ENCODE peak calls at places on chromosomes 12 and 14, in six cellular contexts. O is non-pigmented ciliary epithelial cell; I is left kidney; R is dermis blood vessel endothelial cell; Y is activated T-helper 1 cell treated with anti-CD3 and anti-CD28 coated beads, Interleukin-12 subunit alpha, Interleukin-12 subunit beta, Interleukin-2, Interleukin-4 antibody, amounts not matched to agents 30 ng/mL and 10 ng/mL and 1 ng/mL, durations not matched to agents 14 hours and 24 hours and 36 hours; L is activated T-cell treated with anti-CD3 and anti-CD28 coated beads for 48 hours. D is an unnamed sample.

GRCh38 chr12:80239867-80240266 is 140.5 kb downstream of the OTOGL start:
- DNase-seq in I (no peak), Y (no peak), R (no peak), O (no peak), L (no peak), D (no peak)

GRCh38 chr12:106953352-106954260 is 2.1 kb upstream of the TMEM263 start:
- DNase-seq in O (no peak), Y (no peak), L (no peak), R (no peak), I (peak), D (no peak)

GRCh38 chr12:13124661-13125505 is 21.4 kb upstream of the GSG1 start:
- DNase-seq in Y (no peak), O (no peak), R (peak), I (no peak), L (no peak), D (no peak)

GRCh38 chr14:104865069-104865630 is at the start of gene CEP170B:
- DNase-seq in I (peak), O (no peak), R (peak), L (peak), Y (peak), D (peak)

GRCh38 chr14:57068511-57068910 is 200.2 kb downstream of the EXOC5 start:
- DNase-seq in O (no peak), L (no peak), I (peak), Y (no peak), R (no peak), D (no peak)

GRCh38 chr14:67881225-67881624 is 61.6 kb downstream of the RAD51B start:
- DNase-seq in I (no peak), R (peak), O (no peak), L (no peak), Y (no peak), D (peak)

GRCh38 chr12:41604830-41605229 is 416.7 kb downstream of the PDZRN4 start:
- DNase-seq in Y (no peak), O (peak), L (no peak), I (peak), R (no peak), D (no peak)

GRCh38 chr14:96905825-96906224 is 108.6 kb downstream of the VRK1 start:
- DNase-seq in Y (no peak), R (no peak), I (no peak), L (no peak), O (no peak), D (no peak)

GRCh38 chr14:24274101-24274543 is 2.7 kb upstream of the RABGGTA start:
- DNase-seq in O (no peak), I (no peak), R (no peak), Y (peak), L (peak), D (peak)

GRCh38 chr14:105945891-105946290 is 419.5 kb downstream of the TMEM121 start:
- DNase-seq in L (peak), I (no peak), O (no peak), R (no peak), Y (no peak), D (no peak)

GRCh38 chr12:108446766-108447165 is 68.3 kb upstream of the FICD start:
- DNase-seq in L (no peak), R (no peak), Y (no peak), I (peak), O (no peak), D (no peak)

GRCh38 chr12:65517656-65518210 is 239.2 kb downstream of the MSRB3 start:
- DNase-seq in Y (no peak), R (no peak), I (no peak), L (no peak), O (no peak), D (no peak)

GRCh38 chr12:5371636-5372035 is 60.3 kb upstream of the NTF3 start:
- DNase-seq in R (no peak), I (no peak), O (no peak), Y (no peak), L (no peak), D (no peak)

GRCh38 chr14:66038214-66038977 is 447.8 kb upstream of the CCDC196 start:
- DNase-seq in O (peak), Y (no peak), R (no peak), I (peak), L (no peak), D (no peak)

GRCh38 chr14:24699052-24699451 is 65.1 kb upstream of the GZMB start:
- DNase-seq in Y (no peak), I (no peak), O (no peak), R (no peak), L (no peak), D (no peak)

GRCh38 chr14:99531221-99532096 is 50.2 kb downstream of the CCNK start:
- DNase-seq in Y (no peak), I (peak), R (peak), L (no peak), O (peak), D (no peak)

GRCh38 chr14:96083667-96084320 is 44.6 kb downstream of the C14orf132 start:
- DNase-seq in L (no peak), R (no peak), Y (no peak), I (no peak), O (no peak), D (no peak)

GRCh38 chr12:102702447-102703114 is 214.5 kb downstream of the PAH start:
- DNase-seq in O (peak), L (peak), I (peak), Y (peak), R (peak), D (peak)

GRCh38 chr12:12976366-12976765 is 23.7 kb downstream of the HEBP1 start:
- DNase-seq in O (peak), R (peak), I (no peak), L (no peak), Y (no peak), D (no peak)

GRCh38 chr14:65847065-65847847 is 434.7 kb downstream of the FUT8 start:
- DNase-seq in R (no peak), I (no peak), Y (peak), L (peak), O (no peak), D (peak)

GRCh38 chr12:123937707-123938600 is 34.7 kb downstream of the CCDC92 start:
- DNase-seq in R (no peak), O (no peak), I (no peak), Y (peak), L (peak), D (peak)

GRCh38 chr14:100191584-100192249 is 32.3 kb upstream of the DEGS2 start:
- DNase-seq in R (no peak), Y (no peak), L (no peak), O (no peak), I (no peak), D (no peak)

GRCh38 chr14:91611528-91611927 is 101.4 kb upstream of the PPP4R3A start:
- DNase-seq in Y (no peak), R (no peak), I (no peak), L (no peak), O (no peak), D (no peak)

GRCh38 chr14:91373591-91374245 is 43.9 kb downstream of the CCDC88C start:
- DNase-seq in I (peak), R (peak), Y (peak), O (no peak), L (no peak), D (peak)

GRCh38 chr12:18895946-18896345 is 158.0 kb downstream of the CAPZA3 start:
- DNase-seq in I (peak), O (no peak), Y (no peak), L (no peak), R (no peak), D (no peak)

GRCh38 chr14:37230551-37231194 is 32.9 kb downstream of the MIPOL1 start:
- DNase-seq in Y (no peak), L (no peak), R (peak), I (peak), O (peak), D (peak)

GRCh38 chr14:47278233-47278842 is 397.1 kb downstream of the MDGA2 start:
- DNase-seq in Y (peak), R (no peak), L (peak), I (peak), O (no peak), D (peak)

GRCh38 chr12:2393016-2393415 is 340.2 kb downstream of the CACNA1C start:
- DNase-seq in I (peak), Y (no peak), L (no peak), R (no peak), O (no peak), D (no peak)

GRCh38 chr14:58547649-58548048 is 90.1 kb upstream of the DACT1 start:
- DNase-seq in L (no peak), O (no peak), R (no peak), Y (no peak), I (no peak), D (no peak)